ENCODE peak calls at places on chromosome 9, in seven cellular contexts. R, B, N, W, V, P and K are unnamed samples.

GRCh38 chr9:129143461-129143927 is 32.3 kb downstream of the PTPA start:
- DNase-seq in W (peak), B (no peak), P (peak), R (peak), V (peak), N (no peak), K (no peak)

GRCh38 chr9:117114768-117115167 is 300.1 kb downstream of the ASTN2 start:
- DNase-seq in B (no peak), R (no peak), P (no peak), W (no peak), N (no peak), V (no peak), K (no peak)

GRCh38 chr9:130381660-130382059 is 63.1 kb upstream of the ASS1 start:
- DNase-seq in B (no peak), V (no peak), W (no peak), R (no peak), N (no peak), P (no peak), K (no peak)

GRCh38 chr9:36328798-36329411 is 70.7 kb upstream of the GNE start:
- DNase-seq in V (peak), R (peak), W (no peak), P (no peak), B (no peak), N (peak), K (peak)

GRCh38 chr9:72458153-72458552 is 63.3 kb upstream of the TMC1 start:
- DNase-seq in B (no peak), W (no peak), V (peak), R (no peak), N (no peak), P (no peak), K (no peak)

GRCh38 chr9:122016309-122016708 is 76.8 kb downstream of the TTLL11 start:
- DNase-seq in R (peak), V (no peak), W (no peak), N (no peak), B (no peak), P (no peak), K (no peak)

GRCh38 chr9:92728831-92729734 is 35.5 kb downstream of the BICD2 start:
- DNase-seq in W (no peak), B (no peak), V (no peak), R (no peak), N (no peak), P (peak), K (no peak)

GRCh38 chr9:70043689-70044449 is at the start of gene MAMDC2:
- DNase-seq in P (peak), N (peak), W (peak), B (peak), V (peak), R (peak), K (no peak)

GRCh38 chr9:120928015-120928719 is 1.6 kb upstream of the TRAF1 start:
- DNase-seq in R (peak), V (no peak), N (peak), P (peak), W (no peak), B (no peak), K (no peak)

GRCh38 chr9:82490019-82490499 is 501.5 kb downstream of the SPATA31D1 start:
- DNase-seq in P (no peak), W (no peak), R (no peak), B (peak), N (no peak), V (peak), K (no peak)

GRCh38 chr9:116504081-116504480 is 183.0 kb upstream of the TRIM32 start:
- DNase-seq in W (no peak), N (no peak), R (no peak), B (no peak), P (no peak), V (no peak), K (no peak)

GRCh38 chr9:26551971-26552370 is 340.6 kb downstream of the CAAP1 start:
- DNase-seq in V (no peak), W (no peak), B (no peak), R (no peak), P (no peak), N (no peak), K (peak)

GRCh38 chr9:92611621-92612275 is 58.2 kb downstream of the IPPK start:
- DNase-seq in N (no peak), P (no peak), B (no peak), V (no peak), R (no peak), W (no peak), K (no peak)

GRCh38 chr9:101966706-101967105 is 228.3 kb upstream of the GRIN3A start:
- DNase-seq in P (no peak), R (no peak), N (no peak), V (no peak), W (no peak), B (no peak), K (no peak)

GRCh38 chr9:112087506-112087905 is 87.6 kb downstream of the SUSD1 start:
- DNase-seq in B (no peak), V (no peak), P (no peak), N (no peak), W (no peak), R (no peak), K (no peak)

DNA sequence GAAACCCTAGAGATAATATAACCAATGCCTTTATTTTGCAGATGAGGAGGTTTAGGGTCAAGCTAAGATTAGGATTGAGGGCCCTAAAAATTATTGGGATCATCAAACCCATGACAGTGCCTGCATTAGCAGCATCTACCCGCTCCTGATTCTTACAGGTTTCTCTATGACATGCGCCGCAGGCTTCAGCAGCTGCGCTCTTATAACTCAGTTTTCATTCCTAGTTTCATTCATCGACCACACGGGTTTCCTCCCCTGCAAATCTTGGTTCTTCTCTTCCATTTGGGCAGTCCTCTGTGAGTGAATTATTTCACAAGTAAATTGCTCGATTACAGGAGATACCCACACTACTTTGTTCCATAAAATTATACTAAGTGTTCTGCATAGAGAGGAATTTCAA is 137.2 kb downstream of the SLC24A2 start:
- DNase-seq in B (no peak), V (no peak), W (no peak), N (no peak), P (no peak), R (no peak), K (no peak)
- TF ChIP-seq CTCF in B (no peak), V (no peak), W (no peak), N (no peak), P (no peak), R (no peak), K (no peak)

GRCh38 chr9:133199648-133200321 is 9.3 kb downstream of the OBP2B start:
- DNase-seq in R (no peak), W (no peak), P (peak), B (peak), V (no peak), N (no peak), K (no peak)
- H3K4me3 ChIP-seq in R (no peak), W (peak), P (peak), B (peak), V (no peak), N (peak), K (no peak)

DNA sequence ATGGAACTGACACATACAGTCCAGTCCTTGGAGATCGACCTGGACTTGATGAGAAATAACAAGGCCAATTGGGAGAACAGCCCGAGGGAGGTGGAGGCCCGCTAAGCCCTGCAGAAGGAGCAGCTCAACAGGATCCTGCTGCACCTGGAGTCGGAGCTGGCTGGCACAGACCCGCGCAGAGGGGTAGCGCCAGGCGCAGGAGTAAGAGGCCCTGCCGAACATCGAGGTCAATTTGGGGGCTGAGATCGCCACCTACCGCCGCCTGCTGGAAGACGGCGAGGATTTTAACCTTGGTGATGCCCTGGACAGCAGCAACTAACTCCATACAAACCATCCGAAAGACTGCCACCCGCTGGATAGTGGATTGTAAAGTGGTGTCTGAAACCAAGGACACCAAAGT is 1610.1 kb upstream of the ACO1 start:
- DNase-seq in R (no peak), P (no peak), B (no peak), W (no peak), V (no peak), N (no peak), K (peak)
- TF ChIP-seq CTCF in R (no peak), P (no peak), B (no peak), W (no peak), V (no peak), N (no peak), K (peak)

DNA sequence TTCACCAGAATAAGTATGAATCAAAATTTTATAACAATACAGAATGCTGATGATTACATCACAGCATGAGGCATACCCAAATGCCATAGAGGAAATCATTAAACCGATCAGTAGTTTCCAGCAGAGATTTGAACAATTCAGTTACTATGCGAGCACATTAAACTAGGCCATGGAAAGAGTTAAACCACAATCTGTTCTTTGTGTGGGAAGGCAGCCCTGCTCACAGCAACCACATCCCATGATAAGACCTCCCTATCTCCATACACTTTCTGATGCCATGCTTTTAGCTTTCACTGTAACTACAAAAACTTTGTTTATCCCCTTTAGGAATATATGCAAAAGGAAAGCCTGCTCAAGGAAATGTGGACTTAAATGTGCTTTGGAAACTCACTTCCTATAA is 4.5 kb downstream of the NFIB start:
- DNase-seq in R (peak), N (no peak), P (no peak), V (peak), W (no peak), B (no peak), K (no peak)
- H3K4me3 ChIP-seq in R (peak), N (no peak), P (peak), V (peak), W (peak), B (peak), K (no peak)